ENCODE peak calls at places on chromosomes 13 and 19, in nine cellular contexts. Q, O, I, B, T, Z, P, R and K are unnamed samples.

GRCh38 chr19:48480151-48480475 is 10.9 kb downstream of the CYTH2 start:
- DNase-seq in R (peak), P (peak), I (peak), Z (peak), T (no peak), Q (no peak), B (peak), O (peak), K (no peak)

GRCh38 chr13:83531022-83531421 is 351.3 kb downstream of the SLITRK1 start:
- DNase-seq in T (no peak), O (no peak), I (no peak), Q (no peak), P (no peak), Z (no peak), R (no peak), B (no peak), K (no peak)

GRCh38 chr13:23668557-23668956 is 98.3 kb downstream of the TNFRSF19 start:
- DNase-seq in I (no peak), P (no peak), B (no peak), O (peak), Q (no peak), Z (no peak), R (no peak), T (no peak), K (no peak)

GRCh38 chr19:55258476-55258827 is 365 bp downstream of the PPP6R1 start:
- DNase-seq in B (no peak), I (no peak), Q (no peak), R (peak), P (no peak), O (peak), Z (no peak), T (no peak), K (no peak)

GRCh38 chr13:52933547-52934167 is 85.2 kb upstream of the PCDH8 start:
- DNase-seq in R (no peak), B (no peak), O (no peak), Z (no peak), I (no peak), T (no peak), P (no peak), Q (no peak), K (no peak)

GRCh38 chr13:72820156-72820897 is 38.4 kb downstream of the PIBF1 start:
- DNase-seq in R (no peak), O (no peak), I (peak), T (no peak), Z (no peak), B (no peak), Q (no peak), P (no peak), K (no peak)

GRCh38 chr19:46841458-46842083 is 9.1 kb downstream of the AP2S1 start:
- DNase-seq in Q (no peak), P (peak), B (peak), Z (peak), R (no peak), O (peak), I (peak), T (no peak), K (no peak)

GRCh38 chr13:105804561-105805190 is 730.8 kb downstream of the EFNB2 start:
- DNase-seq in T (no peak), O (no peak), Z (no peak), P (peak), I (no peak), R (no peak), Q (no peak), B (no peak), K (no peak)

GRCh38 chr13:26050568-26051230 is 1.1 kb downstream of the SHISA2 start:
- DNase-seq in T (peak), Z (no peak), I (peak), P (no peak), Q (no peak), R (peak), O (no peak), B (no peak), K (peak)

GRCh38 chr19:48244289-48244688 is 11.4 kb downstream of the CARD8 start:
- DNase-seq in I (peak), R (peak), B (no peak), P (no peak), Z (no peak), T (no peak), Q (peak), O (no peak), K (no peak)

GRCh38 chr19:52191951-52192350 is 2.1 kb downstream of the PPP2R1A start:
- DNase-seq in T (no peak), I (no peak), R (no peak), Z (no peak), B (peak), P (peak), O (no peak), Q (no peak), K (no peak)

GRCh38 chr19:42942187-42942789 is 5.3 kb upstream of the PSG7 start:
- DNase-seq in T (no peak), B (no peak), R (no peak), P (no peak), Q (no peak), Z (no peak), O (no peak), I (peak), K (no peak)

GRCh38 chr19:55632463-55632834 is 8.1 kb upstream of the ZNF784 start:
- DNase-seq in O (peak), R (peak), I (peak), T (peak), Q (peak), B (peak), P (peak), Z (peak), K (peak)

GRCh38 chr19:12745166-12745897 is 6.3 kb upstream of the BEST2 start:
- DNase-seq in B (no peak), Z (no peak), O (no peak), Q (no peak), T (no peak), P (no peak), R (no peak), I (no peak), K (no peak)

GRCh38 chr13:34555988-34556387 is 386.1 kb upstream of the NBEA start:
- DNase-seq in O (no peak), T (no peak), Q (no peak), I (no peak), R (no peak), P (no peak), B (no peak), Z (no peak), K (no peak)

GRCh38 chr13:31172535-31172934 is 10.8 kb upstream of the HSPH1 start:
- DNase-seq in B (no peak), Z (no peak), I (no peak), T (no peak), Q (no peak), O (no peak), R (no peak), P (no peak), K (no peak)

GRCh38 chr13:38223093-38223492 is 126.6 kb upstream of the UFM1 start:
- DNase-seq in T (no peak), Q (no peak), I (peak), R (no peak), O (no peak), Z (no peak), P (no peak), B (no peak), K (no peak)

GRCh38 chr13:51772105-51772455 is 31.9 kb downstream of the DHRS12 start:
- DNase-seq in B (no peak), I (no peak), O (no peak), R (no peak), Q (no peak), Z (no peak), T (no peak), P (no peak), K (no peak)

GRCh38 chr13:75180805-75181455 is 301.0 kb downstream of the TBC1D4 start:
- DNase-seq in P (no peak), Q (no peak), R (no peak), I (no peak), T (no peak), O (no peak), B (no peak), Z (no peak), K (no peak)

GRCh38 chr13:95256086-95256485 is 45.2 kb downstream of the ABCC4 start:
- DNase-seq in Z (no peak), P (no peak), R (no peak), B (no peak), O (no peak), I (peak), T (no peak), Q (no peak), K (no peak)

GRCh38 chr13:33606692-33607091 is 211.3 kb upstream of the RFC3 start:
- DNase-seq in Z (no peak), Q (no peak), T (no peak), O (no peak), B (no peak), P (no peak), R (no peak), I (peak), K (no peak)

GRCh38 chr13:35978607-35979316 is 152.4 kb downstream of the DCLK1 start:
- DNase-seq in B (no peak), T (peak), R (no peak), I (peak), Z (no peak), P (peak), O (no peak), Q (peak), K (no peak)

GRCh38 chr13:73922728-73923393 is 211.3 kb downstream of the KLF12 start:
- DNase-seq in I (no peak), T (no peak), O (no peak), R (no peak), Z (no peak), Q (no peak), B (no peak), P (no peak), K (no peak)

GRCh38 chr19:7224205-7224833 is 69.9 kb downstream of the INSR start:
- DNase-seq in P (peak), T (no peak), Z (peak), I (no peak), Q (no peak), O (no peak), R (no peak), B (no peak), K (no peak)

GRCh38 chr19:47414469-47414868 is 4.9 kb downstream of the MEIS3 start:
- DNase-seq in Z (no peak), R (no peak), O (no peak), T (peak), I (peak), B (no peak), Q (peak), P (no peak), K (no peak)

GRCh38 chr19:1466018-1466460 is 13.0 kb downstream of the C19orf25 start:
- DNase-seq in I (no peak), Q (no peak), P (no peak), T (peak), R (no peak), B (no peak), O (no peak), Z (no peak), K (no peak)

GRCh38 chr19:34667349-34668076 is 9.4 kb downstream of the SCGB2B2 start:
- DNase-seq in Z (no peak), I (peak), O (no peak), P (no peak), Q (no peak), T (no peak), R (no peak), B (no peak), K (peak)

GRCh38 chr19:43759515-43759914 is 4.8 kb upstream of the SMG9 start:
- DNase-seq in P (no peak), T (no peak), Z (no peak), O (no peak), Q (no peak), I (peak), B (no peak), R (no peak), K (no peak)

GRCh38 chr19:11995174-11995573 is 30.3 kb downstream of the ZNF763 start:
- DNase-seq in R (no peak), Z (no peak), I (peak), P (no peak), B (no peak), O (no peak), Q (no peak), T (no peak), K (no peak)

GRCh38 chr13:40315416-40316064 is 350.9 kb downstream of the FOXO1 start:
- DNase-seq in I (no peak), O (no peak), P (peak), T (no peak), Q (no peak), Z (no peak), R (peak), B (peak), K (no peak)

GRCh38 chr19:15241259-15241658 is 9.0 kb upstream of the EPHX3 start:
- DNase-seq in O (no peak), P (no peak), Q (no peak), T (no peak), Z (no peak), R (no peak), I (no peak), B (no peak), K (no peak)

GRCh38 chr19:39736088-39736487 is 1.7 kb downstream of the CLC start:
- DNase-seq in R (no peak), I (no peak), O (no peak), P (no peak), T (no peak), Q (no peak), Z (no peak), B (no peak), K (no peak)

GRCh38 chr19:19552811-19553210 is 14.7 kb downstream of the CILP2 start:
- DNase-seq in I (no peak), O (no peak), Q (peak), T (peak), Z (no peak), R (peak), P (no peak), B (no peak), K (no peak)

GRCh38 chr13:113553541-113554332 is 30.8 kb upstream of the TFDP1 start:
- DNase-seq in P (no peak), B (no peak), T (peak), I (no peak), O (no peak), Z (peak), Q (no peak), R (no peak), K (peak)

GRCh38 chr19:14366529-14366928 is 14.7 kb upstream of the ADGRE5 start:
- DNase-seq in O (peak), I (peak), R (peak), Q (peak), B (peak), P (peak), T (peak), Z (no peak), K (peak)

GRCh38 chr19:45444318-45445041 is 20.8 kb upstream of the ERCC1 start:
- DNase-seq in O (peak), B (peak), R (peak), T (peak), Z (peak), Q (peak), I (peak), P (peak), K (peak)
- TF ChIP-seq CTCF in O (no peak), B (no peak), R (no peak), T (no peak), Z (no peak), Q (no peak), I (no peak), P (no peak), K (no peak)

GRCh38 chr13:99384468-99384867 is 77.3 kb upstream of the GPR183 start:
- DNase-seq in B (no peak), Q (no peak), T (peak), O (no peak), Z (no peak), R (peak), I (no peak), P (no peak), K (no peak)
- H3K27ac ChIP-seq in B (no peak), Q (no peak), T (no peak), O (no peak), Z (no peak), R (peak), I (no peak), P (peak), K (no peak)

DNA sequence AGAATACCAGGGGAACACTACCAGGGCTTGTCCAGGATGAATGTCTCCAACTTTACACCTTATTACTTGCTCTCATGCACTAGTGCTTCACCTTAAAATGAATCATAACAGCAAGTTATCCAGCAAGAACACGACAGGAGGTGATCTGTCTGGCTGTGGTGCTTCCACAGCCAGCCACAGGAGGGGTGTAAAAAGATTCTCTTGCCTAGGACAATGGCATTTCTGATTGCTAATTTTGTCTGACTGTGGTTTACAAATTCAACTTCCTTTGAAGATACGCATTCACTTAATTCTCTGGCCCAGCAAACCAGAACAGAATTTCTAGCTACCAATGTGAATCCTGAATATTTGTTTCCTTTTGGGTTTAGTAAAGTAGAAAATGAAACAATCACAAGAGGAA is 23.1 kb upstream of the COG3 start:
- DNase-seq in Z (no peak), I (peak), R (no peak), Q (no peak), B (no peak), T (no peak), P (no peak), O (no peak), K (no peak)
- TF ChIP-seq CTCF in Z (no peak), I (peak), R (no peak), Q (no peak), B (peak), T (no peak), P (no peak), O (peak), K (no peak)

DNA sequence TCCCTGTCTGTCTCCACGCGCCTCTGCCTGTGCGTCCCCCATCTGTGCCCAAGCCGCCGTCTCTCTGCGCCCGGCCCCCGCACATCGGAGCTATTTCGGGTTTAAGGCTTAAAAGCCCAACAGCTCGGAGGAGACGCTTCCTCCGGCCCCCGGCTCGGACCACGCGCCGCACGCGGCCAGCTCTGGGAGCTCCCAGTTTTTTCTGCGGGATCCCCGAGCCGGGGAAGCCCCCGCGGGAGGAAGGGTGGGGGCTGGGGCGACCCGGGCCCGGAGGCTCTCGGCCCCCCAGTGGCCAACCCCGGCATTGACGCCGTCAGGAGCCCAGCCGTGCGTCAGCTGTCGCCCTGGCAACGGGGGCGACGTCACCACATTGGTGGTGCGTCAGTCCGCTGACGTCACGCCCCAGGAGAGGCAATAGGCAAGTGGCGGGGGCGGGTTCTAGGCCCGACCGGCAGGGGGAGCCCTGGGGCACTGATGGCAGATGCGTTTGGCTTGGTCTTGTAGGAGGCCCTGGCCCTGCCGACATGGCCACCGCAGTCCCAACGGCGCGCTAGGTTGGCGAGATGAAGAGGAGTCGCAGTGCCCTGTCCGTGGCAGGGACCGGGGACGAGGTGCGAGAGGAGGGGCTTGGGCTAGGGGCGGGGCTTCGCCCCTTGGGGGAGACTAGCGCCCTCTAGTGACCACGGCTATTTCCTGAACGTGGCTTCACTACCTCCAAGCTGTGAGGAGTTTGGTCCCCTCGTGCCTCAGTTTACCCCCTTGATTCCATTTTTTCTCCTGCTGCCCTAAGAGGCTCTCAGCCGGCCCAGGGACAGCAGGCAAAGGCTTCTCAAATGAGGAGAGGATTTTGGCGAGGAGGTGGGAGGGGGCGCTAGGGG is 3.7 kb upstream of the PDE4A start:
- DNase-seq in T (peak), R (peak), B (peak), Z (peak), I (peak), Q (peak), O (peak), P (peak), K (peak)
- H3K27ac ChIP-seq in T (no peak), R (peak), B (no peak), Z (no peak), I (peak), Q (peak), O (peak), P (peak), K (no peak)

GRCh38 chr19:32895384-32895783 is 25.8 kb upstream of the SLC7A9 start:
- DNase-seq in P (no peak), Q (no peak), R (no peak), B (no peak), I (no peak), Z (no peak), T (no peak), O (no peak), K (no peak)

GRCh38 chr19:32901504-32902161 is 32.1 kb upstream of the SLC7A9 start:
- DNase-seq in T (no peak), Q (no peak), R (no peak), B (no peak), I (no peak), P (no peak), Z (no peak), O (no peak), K (no peak)

GRCh38 chr19:32902448-32902847 is 32.9 kb upstream of the SLC7A9 start:
- DNase-seq in Q (no peak), Z (no peak), O (no peak), R (no peak), B (no peak), I (no peak), P (no peak), T (no peak), K (no peak)

GRCh38 chr19:32891609-32892008 is 22.0 kb upstream of the SLC7A9 start:
- DNase-seq in T (no peak), Q (no peak), I (no peak), R (no peak), B (no peak), Z (no peak), O (no peak), P (no peak), K (no peak)

GRCh38 chr19:32896516-32897214 is 27.1 kb upstream of the SLC7A9 start:
- DNase-seq in P (no peak), Q (no peak), O (no peak), B (no peak), T (no peak), Z (no peak), R (no peak), I (no peak), K (no peak)
- TF ChIP-seq CTCF in P (no peak), Q (no peak), O (no peak), B (no peak), T (no peak), Z (no peak), R (no peak), I (no peak), K (no peak)

GRCh38 chr19:58513694-58514563 is 2.1 kb upstream of the SLC27A5 start:
- DNase-seq in Q (peak), Z (peak), O (peak), B (peak), I (peak), P (peak), T (peak), R (peak), K (peak)
- H3K27ac ChIP-seq in Q (peak), Z (peak), O (peak), B (peak), I (peak), P (peak), T (peak), R (peak), K (peak)

DNA sequence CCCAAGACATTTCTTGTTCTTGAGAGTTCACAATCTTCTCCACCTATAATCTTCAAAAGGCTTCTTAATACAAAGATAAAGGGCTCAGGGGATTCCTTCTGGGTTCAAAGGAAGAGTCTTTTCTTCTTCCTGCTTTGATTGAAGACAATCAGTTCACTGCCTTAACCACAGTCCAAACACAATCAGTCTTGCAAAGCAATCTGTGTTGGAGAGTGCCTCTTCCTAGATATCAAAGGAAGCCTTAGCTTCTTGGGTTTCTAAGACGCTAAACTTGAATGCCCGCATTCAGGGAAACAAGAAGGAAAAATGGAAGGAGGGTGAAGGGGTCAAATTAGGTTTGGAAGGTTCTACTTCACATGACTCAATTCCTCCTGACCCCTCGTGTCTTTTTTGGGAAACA is 27.2 kb downstream of the RANBP3 start:
- DNase-seq in B (no peak), P (no peak), R (no peak), Z (no peak), I (no peak), Q (no peak), O (no peak), T (no peak), K (no peak)
- TF ChIP-seq CTCF in B (no peak), P (no peak), R (no peak), Z (no peak), I (no peak), Q (no peak), O (no peak), T (no peak), K (no peak)